ENCODE peak calls at places on chromosomes 16 and 17, in seven cellular contexts. T is HCT116, F is tibial nerve, A is heart left ventricle, H is thyroid gland, U is ovary, Y is sigmoid colon. J is an unnamed sample. For H3K27me3 and H3K36me3, the result is how much of the 10 kb centered on the place peaks cover.

GRCh38 chr17:76687278-76688164 is 23.2 kb downstream of the MXRA7 start:
- DNase-seq in Y (peak), T (no peak), A (peak), F (peak), U (no peak), H (peak), J (no peak)

GRCh38 chr17:56478836-56479447 is 114.6 kb upstream of the NOG start:
- DNase-seq in T (peak), Y (no peak), A (no peak), F (no peak), H (no peak), U (no peak), J (peak)

GRCh38 chr17:75238684-75239191 is 22.7 kb downstream of the GGA3 start:
- DNase-seq in Y (no peak), F (no peak), H (peak), A (peak), U (peak), T (peak), J (peak)

GRCh38 chr17:13000561-13000960 is 17.3 kb downstream of the ELAC2 start:
- DNase-seq in H (no peak), T (no peak), Y (peak), F (no peak), A (no peak), U (no peak), J (no peak)

GRCh38 chr16:78230832-78231231 is 131.4 kb downstream of the WWOX start:
- DNase-seq in T (no peak), H (no peak), U (no peak), F (no peak), Y (no peak), A (no peak), J (no peak)

GRCh38 chr16:82653550-82654511 is 27.1 kb downstream of the CDH13 start:
- DNase-seq in U (no peak), T (peak), Y (peak), F (no peak), H (no peak), A (no peak), J (no peak)

GRCh38 chr16:19858006-19858653 is 26.5 kb downstream of the GPRC5B start:
- DNase-seq in F (no peak), H (no peak), A (no peak), Y (no peak), T (no peak), U (no peak), J (no peak)

GRCh38 chr16:85602402-85602801 is 10.7 kb upstream of the GSE1 start:
- DNase-seq in A (no peak), Y (no peak), F (no peak), H (no peak), U (no peak), T (no peak), J (no peak)

GRCh38 chr17:50668838-50669581 is 34.3 kb downstream of the ABCC3 start:
- DNase-seq in H (no peak), A (no peak), U (no peak), F (no peak), T (no peak), Y (no peak), J (no peak)

GRCh38 chr17:57286372-57287105 is 30.2 kb downstream of the MSI2 start:
- DNase-seq in Y (no peak), U (no peak), H (no peak), F (no peak), T (no peak), A (no peak), J (no peak)

GRCh38 chr17:82241183-82241925 is 12.5 kb downstream of the SLC16A3 start:
- DNase-seq in A (peak), Y (peak), T (no peak), H (peak), U (peak), F (peak), J (no peak)

GRCh38 chr17:56131431-56131830 is 21.8 kb upstream of the ANKFN1 start:
- DNase-seq in H (no peak), Y (no peak), U (no peak), T (no peak), A (no peak), F (no peak), J (no peak)

GRCh38 chr16:73140944-73141343 is 93.0 kb upstream of the ZFHX3 start:
- DNase-seq in F (no peak), U (no peak), A (no peak), H (no peak), T (no peak), Y (no peak), J (no peak)

GRCh38 chr17:41705271-41705991 is 6.7 kb upstream of the GAST start:
- DNase-seq in U (peak), F (no peak), Y (no peak), H (no peak), T (no peak), A (no peak), J (no peak)
- H3K27me3 ChIP-seq in U (under half), F (under half), Y (under half), H (under half), T (under half), A (under half), J (under half)

DNA sequence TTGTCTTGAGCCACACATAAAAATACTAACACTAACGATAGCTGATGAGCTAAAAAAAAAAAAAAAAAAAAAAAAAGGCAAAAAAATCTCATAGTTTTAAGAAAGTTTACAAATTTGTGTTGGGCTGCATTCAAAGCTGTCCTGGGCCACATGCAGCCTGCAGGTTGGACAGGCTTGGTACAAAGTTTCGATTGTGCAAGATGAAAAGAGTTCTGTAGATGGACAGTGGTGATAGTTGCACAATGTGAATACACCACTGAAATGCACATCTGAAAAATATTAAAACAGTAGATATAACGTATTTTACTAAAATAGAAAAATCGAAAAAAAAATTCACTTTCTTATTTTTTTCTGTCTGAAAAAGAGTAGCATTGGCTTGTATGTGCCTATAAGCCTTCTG is 42.9 kb downstream of the AMFR start:
- DNase-seq in F (no peak), A (no peak), U (no peak), T (no peak), Y (no peak), H (no peak), J (no peak)
- H3K36me3 ChIP-seq in F (half or more), A (half or more), U (under half), T (under half), Y (half or more), H (under half), J (under half)

GRCh38 chr17:41968676-41969075 is 2.1 kb downstream of the CNP start:
- DNase-seq in U (no peak), Y (no peak), H (no peak), T (no peak), A (peak), F (no peak), J (no peak)
- TF ChIP-seq POLR2A in U (no peak), Y (no peak), H (no peak), T (no peak), A (no peak), F (no peak), J (no peak)

GRCh38 chr16:89054714-89055113 is 38.9 kb upstream of the ACSF3 start:
- DNase-seq in U (no peak), F (no peak), T (no peak), Y (no peak), A (no peak), H (no peak), J (no peak)

GRCh38 chr16:89052191-89052787 is 41.4 kb upstream of the ACSF3 start:
- DNase-seq in U (no peak), Y (no peak), F (no peak), T (no peak), H (no peak), A (peak), J (no peak)

GRCh38 chr16:89054261-89054661 is 39.4 kb upstream of the ACSF3 start:
- DNase-seq in H (no peak), F (no peak), T (no peak), Y (no peak), U (no peak), A (no peak), J (no peak)

GRCh38 chr16:89052824-89053724 is 40.6 kb upstream of the ACSF3 start:
- DNase-seq in A (no peak), U (no peak), H (no peak), T (peak), F (no peak), Y (no peak), J (no peak)

GRCh38 chr16:89053725-89054029 is 40.0 kb upstream of the ACSF3 start:
- DNase-seq in F (no peak), H (no peak), Y (no peak), U (no peak), T (no peak), A (no peak), J (no peak)
- H3K27me3 ChIP-seq in F (under half), H (under half), Y (half or more), U (under half), T (under half), A (under half), J (under half)

DNA sequence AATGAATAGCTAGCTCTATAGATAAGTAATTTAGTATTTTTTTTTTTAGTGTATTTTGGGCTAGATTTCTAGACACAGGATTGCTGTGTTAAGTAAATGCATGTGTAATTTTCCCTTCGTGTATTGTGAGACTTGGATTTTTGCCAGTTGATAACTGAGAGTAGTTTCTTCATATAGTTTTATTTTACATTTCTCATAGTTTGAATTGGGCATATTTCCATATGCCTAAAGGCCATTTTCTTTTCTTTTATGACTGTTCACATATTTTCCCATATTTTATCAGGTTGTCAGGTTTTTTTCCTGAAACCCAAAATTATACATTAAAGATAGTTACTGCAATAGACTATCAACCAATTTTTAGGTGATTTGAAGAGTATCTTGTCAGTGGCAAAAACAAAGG is 59.5 kb downstream of the BPTF start:
- DNase-seq in T (no peak), Y (no peak), U (no peak), H (no peak), A (no peak), F (no peak), J (no peak)
- H3K36me3 ChIP-seq in T (under half), Y (under half), U (under half), H (under half), A (half or more), F (under half), J (under half)

GRCh38 chr17:40018211-40019121 is 3.2 kb downstream of the CSF3 start:
- DNase-seq in F (no peak), T (no peak), Y (peak), A (peak), H (no peak), U (peak), J (no peak)
- TF ChIP-seq POLR2A in F (no peak), T (no peak), Y (no peak), A (no peak), H (no peak), U (no peak), J (no peak)

J was measured in body of pancreas.